ENCODE peak calls at places on chromosomes 4 and X, in four cellular contexts. One of them, this sample, is unnamed. For H3K36me3, the result is how much of the 10 kb centered on the place peaks cover.

GRCh38 chrX:40031861-40032422 is 65.8 kb downstream of the BCOR start:
- DNase-seq in ovary: no peak
- DNase-seq in body of pancreas: no peak
- DNase-seq in breast epithelium: no peak
- DNase-seq in this sample: no peak

GRCh38 chr4:3250956-3251690 is 2.2 kb downstream of the MSANTD1 start:
- DNase-seq in body of pancreas: peak
- DNase-seq in ovary: no peak
- DNase-seq in breast epithelium: no peak
- DNase-seq in this sample: no peak

GRCh38 chrX:129760981-129761380 is 18.8 kb upstream of the SASH3 start:
- DNase-seq in breast epithelium: no peak
- DNase-seq in ovary: no peak
- DNase-seq in body of pancreas: no peak
- DNase-seq in this sample: no peak

GRCh38 chrX:38803286-38803608 is 2.0 kb downstream of the MID1IP1 start:
- DNase-seq in ovary: no peak
- DNase-seq in body of pancreas: no peak
- DNase-seq in breast epithelium: no peak
- DNase-seq in this sample: no peak

GRCh38 chrX:57447856-57448255 is 144.0 kb upstream of the ZXDB start:
- DNase-seq in body of pancreas: no peak
- DNase-seq in ovary: no peak
- DNase-seq in breast epithelium: no peak
- DNase-seq in this sample: no peak

GRCh38 chr4:54100607-54101189 is 735 bp downstream of the GSX2 start:
- DNase-seq in ovary: no peak
- DNase-seq in body of pancreas: no peak
- DNase-seq in breast epithelium: no peak
- DNase-seq in this sample: no peak

GRCh38 chrX:140572724-140573123 is 67.9 kb upstream of the SOX3 start:
- DNase-seq in body of pancreas: peak
- DNase-seq in breast epithelium: no peak
- DNase-seq in ovary: no peak
- DNase-seq in this sample: peak

GRCh38 chr4:152503606-152504290 is 32.1 kb downstream of the FBXW7 start:
- DNase-seq in breast epithelium: no peak
- DNase-seq in ovary: no peak
- DNase-seq in body of pancreas: no peak
- DNase-seq in this sample: no peak

GRCh38 chrX:38879631-38880220 is 78.5 kb downstream of the MID1IP1 start:
- DNase-seq in body of pancreas: peak
- DNase-seq in ovary: no peak
- DNase-seq in breast epithelium: no peak
- DNase-seq in this sample: no peak

GRCh38 chr4:188619456-188620149 is 480.4 kb downstream of the TRIML1 start:
- DNase-seq in body of pancreas: no peak
- DNase-seq in ovary: no peak
- DNase-seq in breast epithelium: no peak
- DNase-seq in this sample: no peak

GRCh38 chrX:112851806-112852205 is 11.2 kb upstream of the AMOT start:
- DNase-seq in breast epithelium: no peak
- DNase-seq in body of pancreas: no peak
- DNase-seq in ovary: peak
- DNase-seq in this sample: peak

GRCh38 chrX:77415161-77415560 is 32.0 kb upstream of the FGF16 start:
- DNase-seq in ovary: no peak
- DNase-seq in breast epithelium: no peak
- DNase-seq in body of pancreas: no peak
- DNase-seq in this sample: no peak

GRCh38 chr4:133464311-133464710 is 315.2 kb downstream of the PCDH10 start:
- DNase-seq in breast epithelium: no peak
- DNase-seq in ovary: no peak
- DNase-seq in body of pancreas: no peak
- DNase-seq in this sample: no peak

GRCh38 chrX:22021721-22022120 is 10.4 kb upstream of the PHEX start:
- DNase-seq in ovary: no peak
- DNase-seq in body of pancreas: no peak
- DNase-seq in breast epithelium: no peak
- DNase-seq in this sample: no peak

GRCh38 chr4:125750827-125751466 is 436.2 kb downstream of the FAT4 start:
- DNase-seq in breast epithelium: no peak
- DNase-seq in body of pancreas: no peak
- DNase-seq in ovary: peak
- DNase-seq in this sample: peak

GRCh38 chrX:39850630-39851152 is 247.1 kb downstream of the BCOR start:
- DNase-seq in breast epithelium: no peak
- DNase-seq in body of pancreas: no peak
- DNase-seq in ovary: no peak
- DNase-seq in this sample: no peak

GRCh38 chr4:135267148-135267878 is 1065.7 kb upstream of the PABPC4L start:
- DNase-seq in breast epithelium: no peak
- DNase-seq in ovary: no peak
- DNase-seq in body of pancreas: no peak
- DNase-seq in this sample: no peak

GRCh38 chr4:7187297-7187592 is 5.1 kb upstream of the SORCS2 start:
- DNase-seq in body of pancreas: peak
- DNase-seq in breast epithelium: peak
- DNase-seq in ovary: peak
- DNase-seq in this sample: peak

GRCh38 chr4:132383571-132384199 is 765.4 kb upstream of the PCDH10 start:
- DNase-seq in ovary: no peak
- DNase-seq in breast epithelium: no peak
- DNase-seq in body of pancreas: no peak
- DNase-seq in this sample: no peak

GRCh38 chrX:19382500-19383145 is 38.9 kb downstream of the PDHA1 start:
- DNase-seq in breast epithelium: no peak
- DNase-seq in ovary: no peak
- DNase-seq in body of pancreas: peak
- DNase-seq in this sample: peak

GRCh38 chr4:156188596-156188995 is 234.9 kb upstream of the CTSO start:
- DNase-seq in body of pancreas: no peak
- DNase-seq in ovary: no peak
- DNase-seq in breast epithelium: no peak
- DNase-seq in this sample: no peak

GRCh38 chrX:30615229-30615628 is 37.7 kb upstream of the TASL start:
- DNase-seq in body of pancreas: no peak
- DNase-seq in breast epithelium: no peak
- DNase-seq in ovary: no peak
- DNase-seq in this sample: no peak

GRCh38 chr4:167233523-167234387 is 539 bp downstream of the SPOCK3 start:
- DNase-seq in breast epithelium: no peak
- DNase-seq in body of pancreas: no peak
- DNase-seq in ovary: peak
- DNase-seq in this sample: no peak

GRCh38 chr4:143389543-143390195 is 53.0 kb downstream of the GAB1 start:
- DNase-seq in body of pancreas: no peak
- DNase-seq in breast epithelium: no peak
- DNase-seq in ovary: no peak
- DNase-seq in this sample: no peak

GRCh38 chr4:15348236-15348635 is 79.6 kb upstream of the C1QTNF7 start:
- DNase-seq in ovary: no peak
- DNase-seq in breast epithelium: no peak
- DNase-seq in body of pancreas: no peak
- DNase-seq in this sample: no peak

GRCh38 chr4:94757192-94758140 is at the start of gene BMPR1B:
- DNase-seq in ovary: peak
- DNase-seq in breast epithelium: no peak
- DNase-seq in body of pancreas: peak
- DNase-seq in this sample: peak

GRCh38 chr4:176534566-176534965 is 214.8 kb downstream of the SPCS3 start:
- DNase-seq in ovary: no peak
- DNase-seq in breast epithelium: no peak
- DNase-seq in body of pancreas: no peak
- DNase-seq in this sample: no peak

GRCh38 chr4:101277661-101278060 is 69.7 kb downstream of the PPP3CA start:
- DNase-seq in breast epithelium: no peak
- DNase-seq in ovary: no peak
- DNase-seq in body of pancreas: no peak
- DNase-seq in this sample: no peak

GRCh38 chr4:121514443-121514842 is 133.6 kb upstream of the QRFPR start:
- DNase-seq in ovary: no peak
- DNase-seq in breast epithelium: no peak
- DNase-seq in body of pancreas: no peak
- DNase-seq in this sample: peak

GRCh38 chr4:158667651-158668198 is 4.0 kb downstream of the C4orf46 start:
- DNase-seq in breast epithelium: no peak
- DNase-seq in body of pancreas: no peak
- DNase-seq in ovary: no peak
- DNase-seq in this sample: no peak

DNA sequence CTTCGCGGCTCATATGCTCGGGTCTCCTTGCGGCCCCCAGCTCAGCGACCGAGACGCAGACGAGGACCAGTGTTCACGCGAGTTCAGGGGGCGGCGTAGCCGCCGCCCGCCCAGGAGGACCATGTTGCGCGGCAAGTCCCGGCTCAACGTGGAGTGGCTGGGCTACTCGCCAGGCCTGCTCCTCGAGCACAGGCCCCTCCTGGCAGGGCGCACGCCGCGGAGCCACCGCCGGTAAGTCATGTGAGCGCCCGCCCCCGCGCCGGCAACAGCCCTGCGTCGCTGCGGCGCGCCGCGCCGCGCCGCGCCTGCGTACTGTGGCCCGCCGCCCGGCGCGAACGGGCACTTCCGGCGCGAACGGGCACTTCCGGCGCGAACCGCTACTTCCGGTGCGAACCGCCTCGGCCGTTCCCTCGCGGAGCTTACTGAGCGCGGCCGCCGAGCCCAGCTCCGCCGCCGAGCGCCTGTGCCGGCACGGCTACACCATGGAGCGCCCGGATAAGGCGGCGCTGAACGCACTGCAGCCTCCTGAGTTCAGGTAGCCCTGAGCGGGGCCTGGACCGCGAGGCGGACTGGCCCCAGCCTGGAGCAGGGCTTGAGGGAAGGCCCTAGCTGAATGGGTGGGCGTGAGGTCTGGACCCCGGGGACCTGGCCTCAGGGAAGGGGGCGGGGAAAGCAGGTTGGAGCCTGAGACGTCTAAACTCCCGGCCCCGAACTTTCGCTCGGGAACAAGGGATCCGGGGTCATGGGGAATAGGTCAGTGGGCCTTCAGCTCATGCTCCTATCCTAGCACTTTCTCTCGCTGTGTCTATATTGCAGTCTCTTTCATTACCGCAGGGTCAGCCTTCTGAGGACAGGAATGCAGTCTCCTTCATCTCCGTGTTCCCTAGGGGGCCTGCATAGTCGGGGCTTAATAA is at the start of gene VMA21:
- DNase-seq in ovary: peak
- DNase-seq in body of pancreas: peak
- DNase-seq in breast epithelium: peak
- DNase-seq in this sample: peak
- TF ChIP-seq POLR2A in ovary: peak
- TF ChIP-seq POLR2A in body of pancreas: peak
- TF ChIP-seq POLR2A in breast epithelium: peak
- TF ChIP-seq POLR2A in this sample: no peak

DNA sequence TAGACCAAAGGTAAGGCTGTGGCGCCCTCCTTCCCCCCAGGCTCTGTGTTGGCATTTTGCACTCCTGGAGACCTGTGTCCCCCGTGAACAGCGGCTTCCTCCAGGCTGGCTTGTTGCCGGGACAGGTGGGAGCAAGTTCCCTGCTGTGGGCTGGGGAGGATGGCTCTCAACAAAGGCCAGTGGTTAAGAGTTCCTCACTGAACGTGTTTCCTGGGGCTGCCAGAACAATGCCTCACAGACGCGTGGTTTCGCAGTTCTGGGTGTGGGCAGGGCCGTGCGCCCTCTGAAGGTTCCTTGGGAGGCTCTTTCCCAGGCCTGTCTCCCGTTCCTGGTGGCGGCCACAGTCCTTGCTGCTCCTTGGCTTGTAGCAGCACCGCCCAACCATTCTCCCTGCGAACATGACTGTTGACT is 33.4 kb downstream of the NELFA start:
- DNase-seq in breast epithelium: no peak
- DNase-seq in body of pancreas: peak
- DNase-seq in ovary: no peak
- DNase-seq in this sample: peak
- H3K36me3 ChIP-seq in breast epithelium: under half
- H3K36me3 ChIP-seq in body of pancreas: under half
- H3K36me3 ChIP-seq in ovary: under half
- H3K36me3 ChIP-seq in this sample: under half

DNA sequence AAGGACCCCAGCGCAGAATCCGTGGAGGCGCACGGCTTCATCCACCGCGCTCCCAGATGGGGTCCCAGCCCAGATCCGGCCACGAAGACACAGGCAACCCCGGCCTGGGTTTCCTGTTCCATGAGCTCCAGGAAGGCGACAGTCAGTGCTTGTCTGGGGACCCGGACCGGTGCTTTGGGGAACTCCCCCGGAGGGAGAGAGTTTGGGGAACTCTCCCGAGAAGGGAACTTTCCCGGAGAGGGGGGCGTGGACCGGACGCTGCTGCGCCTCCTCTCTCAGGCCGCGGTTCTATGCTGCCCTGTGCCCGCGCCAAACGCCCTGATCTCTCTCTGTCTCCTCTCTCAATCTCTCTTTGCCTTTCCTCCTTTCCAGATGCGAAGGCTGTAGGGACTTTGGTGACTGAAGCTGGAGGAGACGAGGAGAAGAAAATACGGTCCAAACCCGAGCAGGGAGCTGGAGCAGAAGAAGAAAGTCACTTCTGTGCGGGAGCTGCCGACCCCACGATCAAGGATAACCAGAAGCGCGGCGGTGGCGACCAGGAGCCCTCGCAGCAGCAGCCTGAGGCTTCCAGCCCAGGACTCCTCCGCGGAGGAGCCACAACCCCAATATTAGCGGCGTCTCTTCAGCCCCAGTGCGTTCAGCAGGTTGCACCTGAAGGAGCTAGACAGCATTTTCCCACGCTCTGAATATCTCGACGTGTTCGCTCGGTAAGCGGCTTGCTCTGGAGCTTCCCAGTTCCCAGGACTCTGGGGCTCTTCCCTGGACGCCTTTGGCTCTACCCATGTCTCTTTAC is 47.6 kb upstream of the NKAP start:
- DNase-seq in body of pancreas: peak
- DNase-seq in breast epithelium: no peak
- DNase-seq in ovary: no peak
- DNase-seq in this sample: no peak
- H3K4me3 ChIP-seq in body of pancreas: no peak
- H3K4me3 ChIP-seq in breast epithelium: peak
- H3K4me3 ChIP-seq in ovary: no peak
- H3K4me3 ChIP-seq in this sample: peak

DNA sequence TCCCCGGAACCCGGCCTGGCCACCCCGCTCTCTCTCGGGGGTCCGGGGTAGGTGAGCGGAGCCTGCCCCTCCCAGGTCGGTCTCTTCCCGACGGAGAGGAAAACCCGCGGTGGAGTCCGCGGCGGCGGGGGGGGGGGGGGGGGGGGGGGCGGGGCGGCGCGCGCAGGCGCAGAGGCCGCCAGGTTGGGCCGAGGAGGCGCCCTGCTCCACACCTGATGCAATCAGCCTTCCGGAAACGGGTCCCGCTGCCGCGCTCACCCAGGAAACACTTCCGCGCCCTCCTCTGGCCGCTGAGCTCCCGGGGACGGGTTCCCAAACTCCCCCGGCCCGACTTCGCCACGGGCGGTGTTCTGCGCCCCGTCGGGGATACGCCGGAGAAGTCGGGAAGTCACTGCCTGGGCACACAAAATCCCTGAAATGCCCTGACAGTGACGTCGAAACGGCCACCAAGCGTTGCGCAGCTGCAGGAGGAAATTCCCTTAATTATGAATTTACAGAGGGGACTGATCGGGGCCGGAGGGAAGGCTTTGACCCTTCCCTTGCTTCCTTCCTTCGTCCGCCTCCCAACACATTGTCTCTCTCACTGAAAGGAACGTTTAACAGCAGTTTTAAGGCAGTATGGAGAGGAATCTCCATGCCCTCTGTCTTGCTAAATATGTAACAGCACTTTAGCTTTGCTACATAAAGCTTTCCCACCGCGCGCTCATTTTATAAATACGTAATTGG is 2.1 kb upstream of the APBB2 start:
- DNase-seq in ovary: peak
- DNase-seq in breast epithelium: peak
- DNase-seq in body of pancreas: peak
- DNase-seq in this sample: peak
- TF ChIP-seq POLR2A in ovary: peak
- TF ChIP-seq POLR2A in breast epithelium: peak
- TF ChIP-seq POLR2A in body of pancreas: peak
- TF ChIP-seq POLR2A in this sample: no peak